ENCODE peak calls at places on chromosomes 12 and 14, in ten cellular contexts. C, W, V, R, D, H, Z, J, F and U are unnamed samples.

GRCh38 chr14:83556746-83557460 is 1973.0 kb upstream of the FLRT2 start:
- DNase-seq in Z (no peak), J (peak; percentile 72), R (no peak), V (no peak), D (no peak), W (no peak), C (no peak), H (no peak), F (no peak), U (no peak)

GRCh38 chr12:3035171-3035570 is 42.0 kb upstream of the TSPAN9 start:
- DNase-seq in Z (no peak), C (no peak), W (no peak), J (no peak), D (no peak), V (peak; percentile 31), F (no peak), R (no peak), H (no peak), U (no peak)

GRCh38 chr12:76863005-76863670 is 15.7 kb downstream of the CSRP2 start:
- DNase-seq in W (no peak), H (no peak), C (no peak), V (no peak), J (peak; percentile 89), D (no peak), Z (no peak), R (no peak), F (no peak), U (no peak)

GRCh38 chr14:89571502-89571901 is 154.5 kb upstream of the FOXN3 start:
- DNase-seq in H (no peak), W (no peak), Z (no peak), F (no peak), R (no peak), J (no peak), C (no peak), V (no peak), D (no peak), U (no peak)

GRCh38 chr12:8644345-8645248 is 18.0 kb downstream of the MFAP5 start:
- DNase-seq in H (no peak), D (no peak), C (no peak), W (no peak), J (no peak), F (peak; percentile 56), V (no peak), Z (no peak), R (no peak), U (no peak)

GRCh38 chr12:65612440-65612839 is 211.8 kb upstream of the HMGA2 start:
- DNase-seq in H (no peak), D (no peak), J (no peak), W (no peak), C (no peak), V (no peak), F (no peak), Z (no peak), R (no peak), U (no peak)

GRCh38 chr12:490260-490659 is 30.5 kb downstream of the B4GALNT3 start:
- DNase-seq in F (no peak), R (no peak), J (no peak), W (no peak), Z (no peak), C (no peak), H (peak; percentile 0), V (no peak), D (no peak), U (no peak)

GRCh38 chr12:40105515-40106201 is at the start of gene SLC2A13:
- DNase-seq in D (peak; percentile 52), W (peak; percentile 56), R (peak; percentile 65), V (peak; percentile 87), J (peak; percentile 55), C (peak; percentile 74), H (no peak), Z (peak; percentile 75), F (peak; percentile 87), U (peak; percentile 62)

GRCh38 chr12:120749256-120749655 is 23.6 kb downstream of the ACADS start:
- DNase-seq in W (no peak), C (no peak), H (no peak), R (no peak), Z (no peak), D (no peak), F (no peak), V (no peak), J (no peak), U (no peak)

GRCh38 chr12:67220065-67220464 is 49.1 kb upstream of the CAND1 start:
- DNase-seq in H (no peak), F (no peak), W (no peak), V (no peak), R (no peak), Z (no peak), D (no peak), J (peak; percentile 3), C (peak; percentile 28), U (peak; percentile 8)

GRCh38 chr12:67669925-67670631 is 21.5 kb downstream of the DYRK2 start:
- DNase-seq in H (no peak), W (no peak), V (no peak), J (peak; percentile 52), Z (no peak), C (no peak), D (no peak), F (no peak), R (no peak), U (no peak)

GRCh38 chr12:132717531-132718387 is 7.1 kb downstream of the PGAM5 start:
- DNase-seq in D (no peak), J (no peak), H (no peak), V (no peak), Z (no peak), W (no peak), R (no peak), F (no peak), C (no peak), U (no peak)

GRCh38 chr14:51581017-51581881 is 70.5 kb upstream of the FRMD6 start:
- DNase-seq in R (no peak), H (no peak), F (no peak), C (no peak), D (no peak), V (no peak), J (peak; percentile 97), W (no peak), Z (no peak), U (no peak)

GRCh38 chr14:105162374-105162979 is 6.1 kb downstream of the JAG2 start:
- DNase-seq in D (no peak), V (no peak), R (no peak), H (peak; percentile 94), C (no peak), J (no peak), Z (no peak), W (no peak), F (peak; percentile 75), U (peak; percentile 51)

GRCh38 chr14:105165134-105165704 is 3.4 kb downstream of the JAG2 start:
- DNase-seq in D (no peak), V (no peak), F (no peak), R (no peak), W (no peak), Z (no peak), C (no peak), H (no peak), J (no peak), U (no peak)

GRCh38 chr14:105161964-105162363 is 6.6 kb downstream of the JAG2 start:
- DNase-seq in H (no peak), Z (no peak), J (no peak), V (no peak), F (no peak), R (no peak), C (no peak), W (no peak), D (no peak), U (no peak)

GRCh38 chr14:105161314-105161713 is 7.3 kb downstream of the JAG2 start:
- DNase-seq in Z (no peak), W (no peak), R (no peak), F (no peak), J (no peak), V (no peak), D (no peak), C (no peak), H (no peak), U (no peak)

GRCh38 chr14:105163040-105163742 is 5.4 kb downstream of the JAG2 start:
- DNase-seq in V (no peak), C (no peak), W (no peak), J (no peak), H (no peak), F (no peak), D (no peak), Z (no peak), R (no peak), U (no peak)
- TF ChIP-seq CTCF in V (no peak), C (no peak), W (no peak), J (no peak), H (no peak), F (no peak), D (no peak), Z (no peak), R (no peak), U (no peak)

GRCh38 chr12:6698352-6699046 is 2.1 kb downstream of the PIANP start:
- DNase-seq in V (no peak), W (no peak), J (no peak), D (no peak), F (no peak), C (no peak), H (no peak), Z (no peak), R (no peak), U (no peak)

GRCh38 chr12:6699259-6699988 is 1.2 kb downstream of the PIANP start:
- DNase-seq in Z (no peak), W (no peak), R (no peak), C (no peak), V (no peak), H (no peak), J (no peak), F (no peak), D (no peak), U (no peak)

GRCh38 chr12:6696690-6697583 is 3.7 kb downstream of the PIANP start:
- DNase-seq in Z (no peak), W (no peak), F (peak; percentile 67), C (no peak), H (no peak), R (no peak), J (no peak), D (no peak), V (no peak), U (no peak)

GRCh38 chr12:6695313-6696045 is 5.1 kb downstream of the PIANP start:
- DNase-seq in C (no peak), H (no peak), Z (no peak), D (no peak), W (no peak), R (no peak), F (no peak), J (no peak), V (no peak), U (no peak)

GRCh38 chr12:6697584-6698351 is 2.8 kb downstream of the PIANP start:
- DNase-seq in C (peak; percentile 71), V (peak; percentile 40), F (peak; percentile 66), R (no peak), H (no peak), J (peak; percentile 59), D (no peak), Z (no peak), W (peak; percentile 41), U (peak; percentile 78)
- TF ChIP-seq CTCF in C (peak; percentile 36), V (peak; percentile 67), F (peak; percentile 19), R (peak; percentile 38), H (peak; percentile 52), J (peak; percentile 68), D (no peak), Z (peak; percentile 20), W (peak; percentile 71), U (peak; percentile 93)

GRCh38 chr12:52947738-52948423 is 1.0 kb upstream of the KRT18 start:
- DNase-seq in V (no peak), R (no peak), F (no peak), C (peak; percentile 26), Z (no peak), J (no peak), D (no peak), W (no peak), H (no peak), U (no peak)
- TF ChIP-seq CTCF in V (no peak), R (no peak), F (no peak), C (no peak), Z (no peak), J (no peak), D (no peak), W (no peak), H (no peak), U (no peak)

GRCh38 chr14:61510736-61511557 is 184.4 kb upstream of the HIF1A start:
- DNase-seq in D (no peak), W (no peak), V (no peak), R (no peak), C (no peak), F (no peak), Z (peak; percentile 18), J (no peak), H (no peak), U (no peak)
- TF ChIP-seq CTCF in D (no peak), W (no peak), V (no peak), R (no peak), C (no peak), F (no peak), Z (no peak), J (no peak), H (no peak), U (no peak)